ENCODE peak calls at places on chromosomes 1 and 21, in four cellular contexts. One of them, this sample, is unnamed. For H3K27me3, the result is how much of the 10 kb centered on the place peaks cover.

GRCh38 chr1:200379431-200379755 is 30.4 kb downstream of the ZNF281 start:
- DNase-seq in testis: no peak
- DNase-seq in body of pancreas: no peak
- DNase-seq in DND-41: no peak
- DNase-seq in this sample: no peak

GRCh38 chr21:27505516-27505915 is 538.6 kb upstream of the ADAMTS5 start:
- DNase-seq in testis: no peak
- DNase-seq in body of pancreas: no peak
- DNase-seq in DND-41: no peak
- DNase-seq in this sample: no peak

GRCh38 chr1:55416164-55416842 is 201.1 kb upstream of the USP24 start:
- DNase-seq in testis: no peak
- DNase-seq in body of pancreas: no peak
- DNase-seq in DND-41: no peak
- DNase-seq in this sample: no peak

GRCh38 chr1:235783148-235783776 is 83.4 kb downstream of the LYST start:
- DNase-seq in testis: no peak
- DNase-seq in body of pancreas: no peak
- DNase-seq in DND-41: no peak
- DNase-seq in this sample: no peak

GRCh38 chr1:165355221-165355976 is 1.1 kb downstream of the LMX1A start:
- DNase-seq in testis: no peak
- DNase-seq in body of pancreas: no peak
- DNase-seq in DND-41: no peak
- DNase-seq in this sample: no peak

GRCh38 chr21:17250651-17251294 is 262.1 kb upstream of the CXADR start:
- DNase-seq in testis: no peak
- DNase-seq in body of pancreas: no peak
- DNase-seq in DND-41: no peak
- DNase-seq in this sample: no peak

GRCh38 chr1:230555826-230556225 is 86.5 kb upstream of the COG2 start:
- DNase-seq in testis: no peak
- DNase-seq in body of pancreas: no peak
- DNase-seq in DND-41: no peak
- DNase-seq in this sample: no peak

GRCh38 chr1:186210258-186210657 is 164.8 kb downstream of the TPR start:
- DNase-seq in testis: no peak
- DNase-seq in body of pancreas: no peak
- DNase-seq in DND-41: no peak
- DNase-seq in this sample: no peak

GRCh38 chr21:33286600-33287456 is 20.7 kb downstream of the IL10RB start:
- DNase-seq in testis: peak
- DNase-seq in body of pancreas: peak
- DNase-seq in DND-41: no peak
- DNase-seq in this sample: no peak

GRCh38 chr1:243765676-243766075 is 84.4 kb downstream of the AKT3 start:
- DNase-seq in testis: peak
- DNase-seq in body of pancreas: no peak
- DNase-seq in DND-41: no peak
- DNase-seq in this sample: no peak

GRCh38 chr1:219567341-219567947 is 45.5 kb downstream of the ZC3H11B start:
- DNase-seq in testis: no peak
- DNase-seq in body of pancreas: no peak
- DNase-seq in DND-41: no peak
- DNase-seq in this sample: no peak

GRCh38 chr1:21229246-21230000 is 52.7 kb upstream of the EIF4G3 start:
- DNase-seq in testis: no peak
- DNase-seq in body of pancreas: no peak
- DNase-seq in DND-41: no peak
- DNase-seq in this sample: no peak

GRCh38 chr1:225508538-225509375 is 80.9 kb upstream of the LBR start:
- DNase-seq in testis: no peak
- DNase-seq in body of pancreas: peak
- DNase-seq in DND-41: no peak
- DNase-seq in this sample: no peak

GRCh38 chr1:5394111-5394510 is 598.1 kb downstream of the NPHP4 start:
- DNase-seq in testis: no peak
- DNase-seq in body of pancreas: no peak
- DNase-seq in DND-41: no peak
- DNase-seq in this sample: no peak

GRCh38 chr21:28605138-28605537 is 387.5 kb downstream of the LTN1 start:
- DNase-seq in testis: no peak
- DNase-seq in body of pancreas: no peak
- DNase-seq in DND-41: peak
- DNase-seq in this sample: peak

GRCh38 chr1:150261367-150261766 is 3.8 kb downstream of the CA14 start:
- DNase-seq in testis: no peak
- DNase-seq in body of pancreas: no peak
- DNase-seq in DND-41: no peak
- DNase-seq in this sample: no peak

GRCh38 chr1:116954450-116954849 is 44.7 kb downstream of the PTGFRN start:
- DNase-seq in testis: no peak
- DNase-seq in body of pancreas: peak
- DNase-seq in DND-41: no peak
- DNase-seq in this sample: no peak

GRCh38 chr21:45469273-45470086 is 64.5 kb downstream of the COL18A1 start:
- DNase-seq in testis: no peak
- DNase-seq in body of pancreas: no peak
- DNase-seq in DND-41: no peak
- DNase-seq in this sample: no peak

GRCh38 chr1:232166942-232167341 is 463.0 kb downstream of the SIPA1L2 start:
- DNase-seq in testis: no peak
- DNase-seq in body of pancreas: no peak
- DNase-seq in DND-41: no peak
- DNase-seq in this sample: no peak

GRCh38 chr1:155208656-155209372 is at the start of gene MTX1:
- DNase-seq in testis: peak
- DNase-seq in body of pancreas: peak
- DNase-seq in DND-41: peak
- DNase-seq in this sample: peak

GRCh38 chr1:62515055-62515454 is 78.2 kb downstream of the USP1 start:
- DNase-seq in testis: no peak
- DNase-seq in body of pancreas: no peak
- DNase-seq in DND-41: no peak
- DNase-seq in this sample: no peak

GRCh38 chr1:205271277-205271676 is 43.5 kb downstream of the TMCC2 start:
- DNase-seq in testis: peak
- DNase-seq in body of pancreas: no peak
- DNase-seq in DND-41: no peak
- DNase-seq in this sample: no peak

GRCh38 chr1:150152182-150152536 is 2.4 kb downstream of the PLEKHO1 start:
- DNase-seq in testis: no peak
- DNase-seq in body of pancreas: no peak
- DNase-seq in DND-41: no peak
- DNase-seq in this sample: no peak

GRCh38 chr1:87473203-87473661 is 144.6 kb downstream of the LMO4 start:
- DNase-seq in testis: no peak
- DNase-seq in body of pancreas: no peak
- DNase-seq in DND-41: no peak
- DNase-seq in this sample: no peak

GRCh38 chr1:150012611-150013010 is 2.1 kb upstream of the OTUD7B start:
- DNase-seq in testis: no peak
- DNase-seq in body of pancreas: no peak
- DNase-seq in DND-41: no peak
- DNase-seq in this sample: no peak

GRCh38 chr21:41171210-41171609 is 3.2 kb downstream of the BACE2 start:
- DNase-seq in testis: no peak
- DNase-seq in body of pancreas: peak
- DNase-seq in DND-41: peak
- DNase-seq in this sample: no peak

GRCh38 chr1:58901008-58901407 is 117.2 kb upstream of the JUN start:
- DNase-seq in testis: no peak
- DNase-seq in body of pancreas: peak
- DNase-seq in DND-41: no peak
- DNase-seq in this sample: no peak

GRCh38 chr1:211951856-211952255 is 83.5 kb downstream of the INTS7 start:
- DNase-seq in testis: no peak
- DNase-seq in body of pancreas: no peak
- DNase-seq in DND-41: no peak
- DNase-seq in this sample: no peak

GRCh38 chr1:188769181-188769580 is 1708.5 kb downstream of the BRINP3 start:
- DNase-seq in testis: no peak
- DNase-seq in body of pancreas: no peak
- DNase-seq in DND-41: no peak
- DNase-seq in this sample: no peak

GRCh38 chr1:15908597-15908996 is 61.1 kb downstream of the SPEN start:
- DNase-seq in testis: no peak
- DNase-seq in body of pancreas: no peak
- DNase-seq in DND-41: no peak
- DNase-seq in this sample: no peak

GRCh38 chr1:39666772-39667171 is 5.1 kb downstream of the NT5C1A start:
- DNase-seq in testis: no peak
- DNase-seq in body of pancreas: no peak
- DNase-seq in DND-41: no peak
- DNase-seq in this sample: peak

GRCh38 chr1:209439828-209440227 is 143.7 kb upstream of the CAMK1G start:
- DNase-seq in testis: no peak
- DNase-seq in body of pancreas: no peak
- DNase-seq in DND-41: no peak
- DNase-seq in this sample: no peak

GRCh38 chr1:24022611-24023359 is 42.7 kb upstream of the SRSF10 start:
- DNase-seq in testis: no peak
- DNase-seq in body of pancreas: no peak
- DNase-seq in DND-41: no peak
- DNase-seq in this sample: no peak

GRCh38 chr21:33543505-33544129 is 779 bp downstream of the SON start:
- DNase-seq in testis: no peak
- DNase-seq in body of pancreas: peak
- DNase-seq in DND-41: no peak
- DNase-seq in this sample: peak

GRCh38 chr1:235563513-235563912 is 59.3 kb upstream of the B3GALNT2 start:
- DNase-seq in testis: no peak
- DNase-seq in body of pancreas: no peak
- DNase-seq in DND-41: no peak
- DNase-seq in this sample: no peak

GRCh38 chr1:68675336-68675735 is 178.5 kb upstream of the DEPDC1 start:
- DNase-seq in testis: no peak
- DNase-seq in body of pancreas: no peak
- DNase-seq in DND-41: no peak
- DNase-seq in this sample: no peak

GRCh38 chr1:237012789-237013383 is 8.6 kb upstream of the MT1HL1 start:
- DNase-seq in testis: no peak
- DNase-seq in body of pancreas: peak
- DNase-seq in DND-41: no peak
- DNase-seq in this sample: no peak

GRCh38 chr1:89620664-89621063 is 12.3 kb upstream of the LRRC8C start:
- DNase-seq in testis: no peak
- DNase-seq in body of pancreas: no peak
- DNase-seq in DND-41: no peak
- DNase-seq in this sample: no peak

GRCh38 chr1:89616844-89617627 is 15.9 kb upstream of the LRRC8C start:
- DNase-seq in testis: no peak
- DNase-seq in body of pancreas: no peak
- DNase-seq in DND-41: no peak
- DNase-seq in this sample: no peak

GRCh38 chr1:89611721-89612120 is 21.2 kb upstream of the LRRC8C start:
- DNase-seq in testis: no peak
- DNase-seq in body of pancreas: no peak
- DNase-seq in DND-41: no peak
- DNase-seq in this sample: peak

GRCh38 chr1:89613928-89614327 is 19.0 kb upstream of the LRRC8C start:
- DNase-seq in testis: no peak
- DNase-seq in body of pancreas: no peak
- DNase-seq in DND-41: no peak
- DNase-seq in this sample: no peak

GRCh38 chr1:89615676-89616598 is 17.0 kb upstream of the LRRC8C start:
- DNase-seq in testis: peak
- DNase-seq in body of pancreas: no peak
- DNase-seq in DND-41: peak
- DNase-seq in this sample: no peak
- TF ChIP-seq CTCF in testis: no peak
- TF ChIP-seq CTCF in body of pancreas: no peak
- TF ChIP-seq CTCF in DND-41: peak
- TF ChIP-seq CTCF in this sample: peak

DNA sequence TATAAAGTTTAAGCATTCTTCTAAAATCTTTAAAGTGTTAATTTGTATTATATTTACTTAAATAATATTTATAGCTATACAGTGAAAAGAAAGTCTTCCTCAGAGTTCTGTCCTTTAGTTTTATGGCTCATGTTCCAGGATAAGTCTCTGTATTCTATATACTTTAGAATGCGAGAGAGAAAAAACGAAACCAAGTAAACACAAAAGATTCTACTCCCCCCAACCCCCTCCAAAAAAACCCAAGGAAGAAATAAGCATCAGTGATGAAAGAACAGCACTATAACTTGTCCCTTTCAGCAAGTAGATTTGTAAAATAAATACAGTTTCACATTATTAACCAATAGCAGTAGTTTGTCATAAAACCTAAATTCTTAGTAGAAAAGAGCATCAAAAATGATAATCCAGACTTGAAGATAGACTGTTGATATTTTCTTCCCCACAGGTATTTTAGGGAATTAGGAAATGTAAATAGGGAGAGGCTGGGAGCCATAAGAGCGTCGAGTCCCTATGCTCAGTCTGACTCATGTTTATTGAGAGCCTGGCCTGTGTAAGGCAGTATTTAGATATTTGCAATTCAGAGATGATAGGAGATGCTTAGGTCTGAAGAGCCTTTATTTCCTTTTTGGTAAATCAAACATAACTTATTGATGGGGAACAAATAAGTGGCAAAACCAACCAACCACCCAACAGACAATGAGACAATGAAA is 35.5 kb downstream of the CDC14A start:
- DNase-seq in testis: no peak
- DNase-seq in body of pancreas: no peak
- DNase-seq in DND-41: no peak
- DNase-seq in this sample: no peak
- H3K4me3 ChIP-seq in testis: no peak
- H3K4me3 ChIP-seq in body of pancreas: no peak
- H3K4me3 ChIP-seq in DND-41: no peak
- H3K4me3 ChIP-seq in this sample: no peak

GRCh38 chr1:76868154-76868882 is 1.0 kb downstream of the ST6GALNAC5 start:
- DNase-seq in testis: peak
- DNase-seq in body of pancreas: peak
- DNase-seq in DND-41: no peak
- DNase-seq in this sample: peak
- H3K27me3 ChIP-seq in testis: under half
- H3K27me3 ChIP-seq in body of pancreas: under half
- H3K27me3 ChIP-seq in DND-41: under half
- H3K27me3 ChIP-seq in this sample: under half

GRCh38 chr1:180070286-180070685 is 84.4 kb upstream of the QSOX1 start:
- DNase-seq in testis: no peak
- DNase-seq in body of pancreas: no peak
- DNase-seq in DND-41: no peak
- DNase-seq in this sample: no peak
- TF ChIP-seq CTCF in testis: no peak
- TF ChIP-seq CTCF in body of pancreas: no peak
- TF ChIP-seq CTCF in DND-41: no peak
- TF ChIP-seq CTCF in this sample: no peak

This sample was measured in GM06990.